ENCODE peak calls at places on chromosomes 6 and 20, in ten cellular contexts. One of them, this sample, is unnamed. For H3K36me3, H3K27me3 and H3K4me1, the result is how much of the 10 kb centered on the place peaks cover.

GRCh38 chr20:19463597-19463996 is 251.2 kb downstream of the SLC24A3 start:
- DNase-seq in heart left ventricle: no peak
- DNase-seq in hepatocyte: no peak
- DNase-seq in CD4-positive, CD25-positive, alpha-beta regulatory T cell: no peak
- DNase-seq in tibial artery: no peak
- DNase-seq in psoas muscle: no peak
- DNase-seq in lung: no peak
- DNase-seq in tibial nerve: no peak
- DNase-seq in neural progenitor cell: no peak
- DNase-seq in mesenchymal stem cell: no peak
- DNase-seq in this sample: no peak

GRCh38 chr6:157684620-157685299 is 138.3 kb upstream of the SNX9 start:
- DNase-seq in heart left ventricle: no peak
- DNase-seq in CD4-positive, CD25-positive, alpha-beta regulatory T cell: no peak
- DNase-seq in tibial artery: no peak
- DNase-seq in neural progenitor cell: no peak
- DNase-seq in psoas muscle: no peak
- DNase-seq in lung: no peak
- DNase-seq in mesenchymal stem cell: no peak
- DNase-seq in tibial nerve: no peak
- DNase-seq in hepatocyte: no peak
- DNase-seq in this sample: no peak

GRCh38 chr6:22828179-22829062 is 259.1 kb downstream of the HDGFL1 start:
- DNase-seq in neural progenitor cell: peak
- DNase-seq in psoas muscle: no peak
- DNase-seq in hepatocyte: peak
- DNase-seq in CD4-positive, CD25-positive, alpha-beta regulatory T cell: no peak
- DNase-seq in heart left ventricle: no peak
- DNase-seq in tibial artery: no peak
- DNase-seq in mesenchymal stem cell: peak
- DNase-seq in tibial nerve: no peak
- DNase-seq in lung: peak
- DNase-seq in this sample: no peak

GRCh38 chr20:33656010-33656782 is 5.9 kb upstream of the C20orf144 start:
- DNase-seq in mesenchymal stem cell: no peak
- DNase-seq in CD4-positive, CD25-positive, alpha-beta regulatory T cell: no peak
- DNase-seq in hepatocyte: no peak
- DNase-seq in tibial artery: no peak
- DNase-seq in lung: no peak
- DNase-seq in neural progenitor cell: no peak
- DNase-seq in tibial nerve: no peak
- DNase-seq in psoas muscle: no peak
- DNase-seq in heart left ventricle: no peak
- DNase-seq in this sample: no peak

GRCh38 chr6:167855825-167856425 is 29.2 kb downstream of the AFDN start:
- DNase-seq in mesenchymal stem cell: peak
- DNase-seq in lung: no peak
- DNase-seq in tibial artery: no peak
- DNase-seq in hepatocyte: peak
- DNase-seq in CD4-positive, CD25-positive, alpha-beta regulatory T cell: no peak
- DNase-seq in psoas muscle: no peak
- DNase-seq in neural progenitor cell: no peak
- DNase-seq in tibial nerve: no peak
- DNase-seq in heart left ventricle: no peak
- DNase-seq in this sample: no peak

GRCh38 chr6:41371461-41371991 is 36.1 kb downstream of the NCR2 start:
- DNase-seq in psoas muscle: peak
- DNase-seq in hepatocyte: peak
- DNase-seq in lung: peak
- DNase-seq in heart left ventricle: peak
- DNase-seq in tibial nerve: no peak
- DNase-seq in mesenchymal stem cell: peak
- DNase-seq in CD4-positive, CD25-positive, alpha-beta regulatory T cell: no peak
- DNase-seq in tibial artery: peak
- DNase-seq in neural progenitor cell: peak
- DNase-seq in this sample: no peak

GRCh38 chr20:51575486-51575885 is 33.0 kb upstream of the NFATC2 start:
- DNase-seq in mesenchymal stem cell: no peak
- DNase-seq in hepatocyte: no peak
- DNase-seq in CD4-positive, CD25-positive, alpha-beta regulatory T cell: no peak
- DNase-seq in lung: no peak
- DNase-seq in psoas muscle: no peak
- DNase-seq in tibial artery: no peak
- DNase-seq in heart left ventricle: no peak
- DNase-seq in neural progenitor cell: no peak
- DNase-seq in tibial nerve: no peak
- DNase-seq in this sample: no peak

GRCh38 chr6:142820336-142821016 is 124.5 kb downstream of the HIVEP2 start:
- DNase-seq in tibial artery: no peak
- DNase-seq in heart left ventricle: no peak
- DNase-seq in neural progenitor cell: no peak
- DNase-seq in tibial nerve: no peak
- DNase-seq in hepatocyte: no peak
- DNase-seq in lung: no peak
- DNase-seq in psoas muscle: no peak
- DNase-seq in CD4-positive, CD25-positive, alpha-beta regulatory T cell: peak
- DNase-seq in mesenchymal stem cell: no peak
- DNase-seq in this sample: peak

GRCh38 chr6:69398729-69399128 is 398.1 kb downstream of the LMBRD1 start:
- DNase-seq in lung: no peak
- DNase-seq in tibial artery: no peak
- DNase-seq in tibial nerve: no peak
- DNase-seq in heart left ventricle: no peak
- DNase-seq in neural progenitor cell: no peak
- DNase-seq in hepatocyte: no peak
- DNase-seq in mesenchymal stem cell: no peak
- DNase-seq in CD4-positive, CD25-positive, alpha-beta regulatory T cell: no peak
- DNase-seq in psoas muscle: no peak
- DNase-seq in this sample: no peak

GRCh38 chr6:161376367-161376766 is 102.5 kb upstream of the AGPAT4 start:
- DNase-seq in heart left ventricle: no peak
- DNase-seq in CD4-positive, CD25-positive, alpha-beta regulatory T cell: no peak
- DNase-seq in tibial artery: no peak
- DNase-seq in lung: no peak
- DNase-seq in mesenchymal stem cell: no peak
- DNase-seq in tibial nerve: no peak
- DNase-seq in psoas muscle: no peak
- DNase-seq in hepatocyte: no peak
- DNase-seq in neural progenitor cell: no peak
- DNase-seq in this sample: no peak

GRCh38 chr6:38871745-38872568 is 156.8 kb downstream of the DNAH8 start:
- DNase-seq in heart left ventricle: no peak
- DNase-seq in CD4-positive, CD25-positive, alpha-beta regulatory T cell: peak
- DNase-seq in psoas muscle: no peak
- DNase-seq in mesenchymal stem cell: peak
- DNase-seq in lung: peak
- DNase-seq in hepatocyte: peak
- DNase-seq in neural progenitor cell: peak
- DNase-seq in tibial artery: peak
- DNase-seq in tibial nerve: peak
- DNase-seq in this sample: peak

GRCh38 chr20:21182832-21183563 is 57.1 kb downstream of the KIZ start:
- DNase-seq in heart left ventricle: no peak
- DNase-seq in tibial artery: no peak
- DNase-seq in hepatocyte: peak
- DNase-seq in tibial nerve: no peak
- DNase-seq in psoas muscle: no peak
- DNase-seq in neural progenitor cell: no peak
- DNase-seq in mesenchymal stem cell: peak
- DNase-seq in lung: no peak
- DNase-seq in CD4-positive, CD25-positive, alpha-beta regulatory T cell: no peak
- DNase-seq in this sample: no peak

GRCh38 chr6:2865270-2866182 is 23.9 kb upstream of the SERPINB1 start:
- DNase-seq in heart left ventricle: no peak
- DNase-seq in neural progenitor cell: no peak
- DNase-seq in tibial artery: no peak
- DNase-seq in tibial nerve: no peak
- DNase-seq in CD4-positive, CD25-positive, alpha-beta regulatory T cell: no peak
- DNase-seq in psoas muscle: no peak
- DNase-seq in lung: no peak
- DNase-seq in mesenchymal stem cell: peak
- DNase-seq in hepatocyte: no peak
- DNase-seq in this sample: no peak

GRCh38 chr20:24297928-24298327 is 171.5 kb upstream of the SYNDIG1 start:
- DNase-seq in psoas muscle: no peak
- DNase-seq in lung: no peak
- DNase-seq in neural progenitor cell: peak
- DNase-seq in tibial nerve: no peak
- DNase-seq in CD4-positive, CD25-positive, alpha-beta regulatory T cell: no peak
- DNase-seq in hepatocyte: no peak
- DNase-seq in mesenchymal stem cell: no peak
- DNase-seq in heart left ventricle: no peak
- DNase-seq in tibial artery: no peak
- DNase-seq in this sample: no peak

GRCh38 chr20:24291066-24291465 is 178.4 kb upstream of the SYNDIG1 start:
- DNase-seq in heart left ventricle: no peak
- DNase-seq in tibial artery: no peak
- DNase-seq in psoas muscle: no peak
- DNase-seq in CD4-positive, CD25-positive, alpha-beta regulatory T cell: no peak
- DNase-seq in tibial nerve: no peak
- DNase-seq in lung: no peak
- DNase-seq in neural progenitor cell: no peak
- DNase-seq in hepatocyte: no peak
- DNase-seq in mesenchymal stem cell: no peak
- DNase-seq in this sample: no peak

GRCh38 chr20:24296477-24297380 is 172.7 kb upstream of the SYNDIG1 start:
- DNase-seq in tibial artery: no peak
- DNase-seq in heart left ventricle: no peak
- DNase-seq in mesenchymal stem cell: no peak
- DNase-seq in tibial nerve: no peak
- DNase-seq in CD4-positive, CD25-positive, alpha-beta regulatory T cell: no peak
- DNase-seq in psoas muscle: no peak
- DNase-seq in neural progenitor cell: no peak
- DNase-seq in hepatocyte: peak
- DNase-seq in lung: no peak
- DNase-seq in this sample: no peak
- H3K36me3 ChIP-seq in tibial artery: under half
- H3K36me3 ChIP-seq in heart left ventricle: under half
- H3K36me3 ChIP-seq in mesenchymal stem cell: under half
- H3K36me3 ChIP-seq in tibial nerve: under half
- H3K36me3 ChIP-seq in CD4-positive, CD25-positive, alpha-beta regulatory T cell: under half
- H3K36me3 ChIP-seq in psoas muscle: under half
- H3K36me3 ChIP-seq in neural progenitor cell: under half
- H3K36me3 ChIP-seq in hepatocyte: under half
- H3K36me3 ChIP-seq in lung: under half
- H3K36me3 ChIP-seq in this sample: under half

GRCh38 chr6:44292661-44293365 is 20.3 kb downstream of the AARS2 start:
- DNase-seq in hepatocyte: no peak
- DNase-seq in tibial artery: no peak
- DNase-seq in heart left ventricle: no peak
- DNase-seq in neural progenitor cell: no peak
- DNase-seq in lung: no peak
- DNase-seq in psoas muscle: no peak
- DNase-seq in CD4-positive, CD25-positive, alpha-beta regulatory T cell: no peak
- DNase-seq in mesenchymal stem cell: no peak
- DNase-seq in tibial nerve: no peak
- DNase-seq in this sample: no peak
- H3K27me3 ChIP-seq in hepatocyte: half or more
- H3K27me3 ChIP-seq in tibial artery: under half
- H3K27me3 ChIP-seq in heart left ventricle: half or more
- H3K27me3 ChIP-seq in neural progenitor cell: half or more
- H3K27me3 ChIP-seq in lung: under half
- H3K27me3 ChIP-seq in psoas muscle: under half
- H3K27me3 ChIP-seq in CD4-positive, CD25-positive, alpha-beta regulatory T cell: under half
- H3K27me3 ChIP-seq in mesenchymal stem cell: half or more
- H3K27me3 ChIP-seq in tibial nerve: half or more
- H3K27me3 ChIP-seq in this sample: under half

GRCh38 chr6:15369838-15370237 is 124.0 kb downstream of the JARID2 start:
- DNase-seq in CD4-positive, CD25-positive, alpha-beta regulatory T cell: no peak
- DNase-seq in mesenchymal stem cell: no peak
- DNase-seq in hepatocyte: no peak
- DNase-seq in neural progenitor cell: no peak
- DNase-seq in lung: no peak
- DNase-seq in tibial nerve: no peak
- DNase-seq in heart left ventricle: no peak
- DNase-seq in tibial artery: no peak
- DNase-seq in psoas muscle: no peak
- DNase-seq in this sample: no peak
- H3K4me1 ChIP-seq in CD4-positive, CD25-positive, alpha-beta regulatory T cell: under half
- H3K4me1 ChIP-seq in mesenchymal stem cell: under half
- H3K4me1 ChIP-seq in hepatocyte: under half
- H3K4me1 ChIP-seq in neural progenitor cell: under half
- H3K4me1 ChIP-seq in lung: under half
- H3K4me1 ChIP-seq in tibial nerve: under half
- H3K4me1 ChIP-seq in heart left ventricle: half or more
- H3K4me1 ChIP-seq in tibial artery: under half
- H3K4me1 ChIP-seq in psoas muscle: half or more
- H3K4me1 ChIP-seq in this sample: under half

DNA sequence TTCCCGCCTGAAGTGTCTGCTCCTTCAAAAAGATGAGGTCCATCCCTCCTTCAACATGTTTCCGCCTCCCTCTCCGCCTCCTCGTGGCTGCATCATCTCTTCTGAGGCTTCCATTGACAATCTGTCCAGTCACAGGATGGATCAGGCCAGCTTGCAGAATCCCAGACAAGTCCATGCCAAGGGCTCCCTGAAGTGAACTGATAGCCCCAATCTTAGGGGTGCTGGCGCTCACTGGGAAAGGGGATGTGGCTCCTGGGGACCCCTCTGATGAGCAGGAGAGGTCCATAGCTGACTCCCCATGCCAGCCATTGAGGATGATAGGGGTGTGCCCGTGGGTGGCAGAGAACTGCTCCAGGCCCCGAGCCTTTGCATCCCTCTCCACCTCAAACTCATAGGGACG is 48.6 kb upstream of the EMILIN3 start:
- DNase-seq in tibial nerve: no peak
- DNase-seq in mesenchymal stem cell: no peak
- DNase-seq in heart left ventricle: no peak
- DNase-seq in neural progenitor cell: no peak
- DNase-seq in CD4-positive, CD25-positive, alpha-beta regulatory T cell: no peak
- DNase-seq in lung: no peak
- DNase-seq in psoas muscle: no peak
- DNase-seq in hepatocyte: no peak
- DNase-seq in tibial artery: no peak
- DNase-seq in this sample: no peak
- H3K36me3 ChIP-seq in tibial nerve: half or more
- H3K36me3 ChIP-seq in mesenchymal stem cell: half or more
- H3K36me3 ChIP-seq in heart left ventricle: half or more
- H3K36me3 ChIP-seq in neural progenitor cell: under half
- H3K36me3 ChIP-seq in CD4-positive, CD25-positive, alpha-beta regulatory T cell: half or more
- H3K36me3 ChIP-seq in lung: under half
- H3K36me3 ChIP-seq in psoas muscle: half or more
- H3K36me3 ChIP-seq in hepatocyte: under half
- H3K36me3 ChIP-seq in tibial artery: half or more
- H3K36me3 ChIP-seq in this sample: under half

GRCh38 chr20:24542721-24543120 is 73.3 kb downstream of the SYNDIG1 start:
- DNase-seq in tibial nerve: no peak
- DNase-seq in neural progenitor cell: no peak
- DNase-seq in CD4-positive, CD25-positive, alpha-beta regulatory T cell: no peak
- DNase-seq in tibial artery: no peak
- DNase-seq in hepatocyte: no peak
- DNase-seq in mesenchymal stem cell: no peak
- DNase-seq in psoas muscle: no peak
- DNase-seq in heart left ventricle: no peak
- DNase-seq in lung: no peak
- DNase-seq in this sample: no peak
- H3K27me3 ChIP-seq in tibial nerve: under half
- H3K27me3 ChIP-seq in neural progenitor cell: under half
- H3K27me3 ChIP-seq in CD4-positive, CD25-positive, alpha-beta regulatory T cell: under half
- H3K27me3 ChIP-seq in tibial artery: under half
- H3K27me3 ChIP-seq in hepatocyte: under half
- H3K27me3 ChIP-seq in mesenchymal stem cell: under half
- H3K27me3 ChIP-seq in psoas muscle: under half
- H3K27me3 ChIP-seq in heart left ventricle: under half
- H3K27me3 ChIP-seq in lung: under half
- H3K27me3 ChIP-seq in this sample: under half